ENCODE peak calls at places on chromosome 14, in four cellular contexts. W, J, K and Z are unnamed samples.

GRCh38 chr14:31124197-31124596 is 83.4 kb downstream of the HECTD1 start:
- DNase-seq in W (no peak), J (no peak), K (no peak), Z (no peak)

GRCh38 chr14:20434701-20435453 is 1.1 kb downstream of the KLHL33 start:
- DNase-seq in W (peak), J (no peak), K (no peak), Z (peak)

GRCh38 chr14:26993541-26993940 is 395.7 kb upstream of the NOVA1 start:
- DNase-seq in W (no peak), J (no peak), K (no peak), Z (no peak)

GRCh38 chr14:59154383-59154782 is 34.1 kb upstream of the DAAM1 start:
- DNase-seq in W (no peak), J (no peak), K (no peak), Z (no peak)

GRCh38 chr14:54438703-54439102 is 2.5 kb downstream of the CNIH1 start:
- DNase-seq in W (no peak), J (no peak), K (no peak), Z (peak)

GRCh38 chr14:100045687-100046344 is 19.4 kb upstream of the EVL start:
- DNase-seq in W (no peak), J (peak), K (no peak), Z (no peak)

GRCh38 chr14:69101331-69101826 is 51.5 kb downstream of the DCAF5 start:
- DNase-seq in W (no peak), J (peak), K (peak), Z (peak)

GRCh38 chr14:88559852-88560251 is 3.0 kb upstream of the ZC3H14 start:
- DNase-seq in W (no peak), J (peak), K (no peak), Z (peak)

GRCh38 chr14:100621806-100622205 is 34.6 kb upstream of the BEGAIN start:
- DNase-seq in W (no peak), J (no peak), K (peak), Z (peak)

GRCh38 chr14:87063181-87063580 is 929.8 kb downstream of the GALC start:
- DNase-seq in W (no peak), J (no peak), K (no peak), Z (no peak)

GRCh38 chr14:81436296-81437138 is 36.4 kb upstream of the STON2 start:
- DNase-seq in W (peak), J (peak), K (peak), Z (peak)

GRCh38 chr14:77011226-77011762 is 17.2 kb downstream of the IRF2BPL start:
- DNase-seq in W (no peak), J (no peak), K (no peak), Z (no peak)

GRCh38 chr14:104942586-104942985 is 17.9 kb downstream of the PLD4 start:
- DNase-seq in W (no peak), J (no peak), K (no peak), Z (no peak)

GRCh38 chr14:104937161-104937560 is 12.5 kb downstream of the PLD4 start:
- DNase-seq in W (no peak), J (no peak), K (no peak), Z (no peak)

GRCh38 chr14:72614365-72614764 is 279.5 kb downstream of the DPF3 start:
- DNase-seq in W (no peak), J (no peak), K (no peak), Z (no peak)

GRCh38 chr14:52048132-52048531 is 20.7 kb downstream of the NID2 start:
- DNase-seq in W (no peak), J (no peak), K (no peak), Z (no peak)

GRCh38 chr14:105885561-105886320 is 359.4 kb downstream of the TMEM121 start:
- DNase-seq in W (peak), J (no peak), K (no peak), Z (no peak)

GRCh38 chr14:100616854-100617714 is 29.9 kb upstream of the BEGAIN start:
- DNase-seq in W (no peak), J (no peak), K (no peak), Z (no peak)

GRCh38 chr14:89793367-89793716 is 161.2 kb downstream of the EFCAB11 start:
- DNase-seq in W (no peak), J (no peak), K (no peak), Z (no peak)

GRCh38 chr14:42911642-42912041 is 1305.0 kb downstream of the LRFN5 start:
- DNase-seq in W (no peak), J (no peak), K (no peak), Z (peak)

GRCh38 chr14:100892496-100893227 is 10.9 kb downstream of the RTL1 start:
- DNase-seq in W (no peak), J (no peak), K (no peak), Z (no peak)

GRCh38 chr14:102248121-102248520 is 56.8 kb downstream of the MOK start:
- DNase-seq in W (no peak), J (no peak), K (no peak), Z (peak)